ENCODE peak calls at places on chromosomes 4 and X, in four cellular contexts. One of them, this sample, is unnamed. For H3K27me3, the result is how much of the 10 kb centered on the place peaks cover.

GRCh38 chrX:44245730-44246129 is 97.7 kb downstream of the EFHC2 start:
- DNase-seq in dorsolateral prefrontal cortex: no peak
- DNase-seq in body of pancreas: no peak
- DNase-seq in heart right ventricle: no peak
- DNase-seq in this sample: no peak

GRCh38 chrX:79477691-79478090 is 110.6 kb upstream of the ITM2A start:
- DNase-seq in heart right ventricle: no peak
- DNase-seq in body of pancreas: no peak
- DNase-seq in dorsolateral prefrontal cortex: no peak
- DNase-seq in this sample: no peak

GRCh38 chr4:6641164-6641970 is 882 bp downstream of the MRFAP1 start:
- DNase-seq in heart right ventricle: peak
- DNase-seq in dorsolateral prefrontal cortex: peak
- DNase-seq in body of pancreas: peak
- DNase-seq in this sample: peak

GRCh38 chr4:108120789-108121188 is 47.9 kb downstream of the LEF1 start:
- DNase-seq in dorsolateral prefrontal cortex: no peak
- DNase-seq in body of pancreas: no peak
- DNase-seq in heart right ventricle: no peak
- DNase-seq in this sample: no peak

GRCh38 chr4:73617256-73617655 is 3.0 kb downstream of the RASSF6 start:
- DNase-seq in dorsolateral prefrontal cortex: no peak
- DNase-seq in body of pancreas: no peak
- DNase-seq in heart right ventricle: no peak
- DNase-seq in this sample: no peak

GRCh38 chr4:53840643-53841042 is 223.8 kb downstream of the CHIC2 start:
- DNase-seq in dorsolateral prefrontal cortex: no peak
- DNase-seq in heart right ventricle: no peak
- DNase-seq in body of pancreas: no peak
- DNase-seq in this sample: peak

GRCh38 chr4:78809928-78810835 is 34.0 kb downstream of the BMP2K start:
- DNase-seq in body of pancreas: no peak
- DNase-seq in heart right ventricle: no peak
- DNase-seq in dorsolateral prefrontal cortex: no peak
- DNase-seq in this sample: no peak

GRCh38 chr4:141668200-141668599 is 31.8 kb downstream of the IL15 start:
- DNase-seq in body of pancreas: no peak
- DNase-seq in dorsolateral prefrontal cortex: no peak
- DNase-seq in heart right ventricle: no peak
- DNase-seq in this sample: peak

GRCh38 chr4:14857475-14857874 is 144.8 kb upstream of the CPEB2 start:
- DNase-seq in dorsolateral prefrontal cortex: no peak
- DNase-seq in body of pancreas: no peak
- DNase-seq in heart right ventricle: no peak
- DNase-seq in this sample: no peak

GRCh38 chr4:1463088-1463926 is 57.1 kb upstream of the NKX1-1 start:
- DNase-seq in body of pancreas: no peak
- DNase-seq in heart right ventricle: no peak
- DNase-seq in dorsolateral prefrontal cortex: no peak
- DNase-seq in this sample: peak

GRCh38 chrX:45850775-45851433 is 650.2 kb upstream of the DIPK2B start:
- DNase-seq in body of pancreas: peak
- DNase-seq in dorsolateral prefrontal cortex: no peak
- DNase-seq in heart right ventricle: no peak
- DNase-seq in this sample: peak

GRCh38 chr4:185803015-185803414 is 9.0 kb downstream of the SORBS2 start:
- DNase-seq in heart right ventricle: no peak
- DNase-seq in dorsolateral prefrontal cortex: no peak
- DNase-seq in body of pancreas: no peak
- DNase-seq in this sample: no peak

GRCh38 chr4:143405197-143405730 is 68.6 kb downstream of the GAB1 start:
- DNase-seq in heart right ventricle: no peak
- DNase-seq in body of pancreas: no peak
- DNase-seq in dorsolateral prefrontal cortex: no peak
- DNase-seq in this sample: no peak
- H3K27ac ChIP-seq in heart right ventricle: peak
- H3K27ac ChIP-seq in body of pancreas: no peak
- H3K27ac ChIP-seq in dorsolateral prefrontal cortex: peak
- H3K27ac ChIP-seq in this sample: no peak

GRCh38 chr4:153146031-153146430 is 58.2 kb upstream of the TRIM2 start:
- DNase-seq in dorsolateral prefrontal cortex: no peak
- DNase-seq in heart right ventricle: no peak
- DNase-seq in body of pancreas: no peak
- DNase-seq in this sample: peak

GRCh38 chr4:153140294-153140693 is 63.9 kb upstream of the TRIM2 start:
- DNase-seq in heart right ventricle: no peak
- DNase-seq in dorsolateral prefrontal cortex: no peak
- DNase-seq in body of pancreas: no peak
- DNase-seq in this sample: no peak

GRCh38 chr4:153141238-153141637 is 63.0 kb upstream of the TRIM2 start:
- DNase-seq in dorsolateral prefrontal cortex: no peak
- DNase-seq in heart right ventricle: no peak
- DNase-seq in body of pancreas: no peak
- DNase-seq in this sample: no peak

GRCh38 chr4:153143527-153144348 is 60.5 kb upstream of the TRIM2 start:
- DNase-seq in dorsolateral prefrontal cortex: no peak
- DNase-seq in body of pancreas: peak
- DNase-seq in heart right ventricle: no peak
- DNase-seq in this sample: peak

GRCh38 chr4:153142700-153143438 is 61.4 kb upstream of the TRIM2 start:
- DNase-seq in heart right ventricle: peak
- DNase-seq in dorsolateral prefrontal cortex: peak
- DNase-seq in body of pancreas: peak
- DNase-seq in this sample: peak
- H3K4me3 ChIP-seq in heart right ventricle: no peak
- H3K4me3 ChIP-seq in dorsolateral prefrontal cortex: no peak
- H3K4me3 ChIP-seq in body of pancreas: no peak
- H3K4me3 ChIP-seq in this sample: no peak

GRCh38 chrX:12716574-12716973 is 74.6 kb upstream of the PRPS2 start:
- DNase-seq in dorsolateral prefrontal cortex: no peak
- DNase-seq in heart right ventricle: no peak
- DNase-seq in body of pancreas: no peak
- DNase-seq in this sample: no peak

GRCh38 chrX:12721042-12721441 is 70.2 kb upstream of the PRPS2 start:
- DNase-seq in heart right ventricle: no peak
- DNase-seq in dorsolateral prefrontal cortex: no peak
- DNase-seq in body of pancreas: no peak
- DNase-seq in this sample: no peak

GRCh38 chrX:12722314-12722713 is 68.9 kb upstream of the PRPS2 start:
- DNase-seq in dorsolateral prefrontal cortex: no peak
- DNase-seq in body of pancreas: no peak
- DNase-seq in heart right ventricle: no peak
- DNase-seq in this sample: no peak

GRCh38 chrX:12719837-12720236 is 71.4 kb upstream of the PRPS2 start:
- DNase-seq in body of pancreas: no peak
- DNase-seq in heart right ventricle: no peak
- DNase-seq in dorsolateral prefrontal cortex: no peak
- DNase-seq in this sample: no peak
- H3K27me3 ChIP-seq in body of pancreas: under half
- H3K27me3 ChIP-seq in heart right ventricle: under half
- H3K27me3 ChIP-seq in dorsolateral prefrontal cortex: under half
- H3K27me3 ChIP-seq in this sample: under half

GRCh38 chr4:37836256-37836655 is 9.8 kb downstream of the PGM2 start:
- DNase-seq in dorsolateral prefrontal cortex: no peak
- DNase-seq in body of pancreas: no peak
- DNase-seq in heart right ventricle: no peak
- DNase-seq in this sample: no peak

GRCh38 chr4:37836838-37837413 is 10.4 kb downstream of the PGM2 start:
- DNase-seq in heart right ventricle: no peak
- DNase-seq in dorsolateral prefrontal cortex: no peak
- DNase-seq in body of pancreas: no peak
- DNase-seq in this sample: no peak

GRCh38 chr4:37839426-37839825 is 12.9 kb downstream of the PGM2 start:
- DNase-seq in heart right ventricle: no peak
- DNase-seq in body of pancreas: no peak
- DNase-seq in dorsolateral prefrontal cortex: no peak
- DNase-seq in this sample: no peak

GRCh38 chr4:37835806-37836205 is 9.3 kb downstream of the PGM2 start:
- DNase-seq in heart right ventricle: no peak
- DNase-seq in body of pancreas: no peak
- DNase-seq in dorsolateral prefrontal cortex: no peak
- DNase-seq in this sample: no peak

DNA sequence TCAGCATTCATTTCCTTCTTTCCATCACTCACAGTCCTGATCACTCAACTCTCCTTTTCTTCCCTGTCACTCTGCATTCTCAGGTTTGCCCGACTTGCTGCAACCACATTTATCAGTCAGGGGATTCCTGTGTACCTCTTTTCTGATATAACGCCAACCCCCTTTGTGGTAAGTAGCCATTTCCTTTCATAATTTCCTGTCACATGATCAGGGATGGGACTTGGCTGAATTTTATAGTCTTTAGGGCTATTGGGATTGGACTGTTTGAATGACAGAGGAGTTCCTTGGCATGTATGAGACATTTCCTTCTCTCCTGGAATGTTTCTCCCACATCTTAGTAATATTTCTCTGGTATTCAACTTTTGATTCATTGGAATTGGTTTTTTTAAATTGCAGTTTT is 11.0 kb downstream of the PGM2 start:
- DNase-seq in heart right ventricle: no peak
- DNase-seq in body of pancreas: no peak
- DNase-seq in dorsolateral prefrontal cortex: no peak
- DNase-seq in this sample: peak
- H3K27ac ChIP-seq in heart right ventricle: no peak
- H3K27ac ChIP-seq in body of pancreas: no peak
- H3K27ac ChIP-seq in dorsolateral prefrontal cortex: no peak
- H3K27ac ChIP-seq in this sample: no peak

DNA sequence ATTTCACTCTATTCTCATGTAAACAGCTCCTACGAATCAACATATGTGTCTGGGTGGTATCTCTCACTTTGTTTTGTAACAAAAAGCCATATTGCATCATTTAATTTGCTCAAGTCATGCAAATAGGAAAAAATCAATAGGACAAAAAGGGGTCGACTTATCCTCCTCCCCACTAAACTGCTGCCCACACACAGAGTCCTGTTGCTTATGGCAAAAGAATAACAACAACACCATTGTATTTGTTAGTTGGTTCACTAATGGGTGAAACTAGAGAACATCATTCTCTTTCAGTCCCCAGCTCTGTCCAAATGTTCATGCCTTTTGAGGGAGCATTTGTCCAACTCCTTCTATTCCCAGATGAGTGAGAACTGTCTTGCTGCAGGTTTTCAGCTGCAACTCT is 2.1 kb downstream of the HHIP start:
- DNase-seq in dorsolateral prefrontal cortex: no peak
- DNase-seq in heart right ventricle: no peak
- DNase-seq in body of pancreas: no peak
- DNase-seq in this sample: no peak
- H3K4me3 ChIP-seq in dorsolateral prefrontal cortex: peak
- H3K4me3 ChIP-seq in heart right ventricle: no peak
- H3K4me3 ChIP-seq in body of pancreas: no peak
- H3K4me3 ChIP-seq in this sample: no peak

DNA sequence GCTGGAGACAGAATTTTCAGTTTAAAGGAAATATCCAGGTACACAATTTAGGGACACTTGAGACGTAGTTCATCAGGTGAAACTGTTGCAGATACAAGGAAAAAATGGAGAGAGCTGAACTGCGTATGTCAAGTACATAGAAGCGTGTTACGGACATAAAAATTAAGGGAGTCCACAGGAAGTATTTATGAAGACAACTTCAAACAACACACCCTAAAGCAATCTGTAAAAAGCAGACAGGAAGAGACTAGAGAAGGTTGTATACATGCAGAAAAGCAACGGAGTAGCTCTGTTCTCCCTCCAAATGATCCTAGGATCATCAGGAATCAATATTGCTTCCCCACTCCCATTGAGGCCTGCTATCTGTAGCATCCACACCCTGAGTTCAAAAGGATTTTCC is 5.8 kb downstream of the CASK start:
- DNase-seq in dorsolateral prefrontal cortex: no peak
- DNase-seq in body of pancreas: no peak
- DNase-seq in heart right ventricle: no peak
- DNase-seq in this sample: no peak
- H3K27me3 ChIP-seq in dorsolateral prefrontal cortex: under half
- H3K27me3 ChIP-seq in body of pancreas: under half
- H3K27me3 ChIP-seq in heart right ventricle: under half
- H3K27me3 ChIP-seq in this sample: under half

This sample was measured in fibroblast of lung.